ENCODE peak calls at places on chromosome 9, in five cellular contexts. W, M, V, Y and N are unnamed samples.

GRCh38 chr9:134178394-134178780 is 14.0 kb upstream of the RNU6ATAC start:
- DNase-seq in M (no peak), V (no peak), W (no peak), Y (no peak), N (no peak)

GRCh38 chr9:18910858-18911257 is 122.2 kb downstream of the SAXO1 start:
- DNase-seq in Y (no peak), M (no peak), W (no peak), V (no peak), N (no peak)

GRCh38 chr9:75960561-75960960 is 70.1 kb downstream of the PCSK5 start:
- DNase-seq in Y (no peak), M (no peak), W (no peak), V (no peak), N (no peak)

GRCh38 chr9:128927731-128928411 is 7.1 kb downstream of the PHYHD1 start:
- DNase-seq in V (peak), W (no peak), M (no peak), Y (no peak), N (no peak)

GRCh38 chr9:121262450-121262849 is 5.5 kb upstream of the GSN start:
- DNase-seq in M (no peak), W (no peak), Y (no peak), V (no peak), N (no peak)

GRCh38 chr9:89455356-89455824 is 42.5 kb downstream of the SEMA4D start:
- DNase-seq in Y (no peak), V (peak), M (no peak), W (no peak), N (no peak)

GRCh38 chr9:125902224-125902623 is 155.1 kb downstream of the PBX3 start:
- DNase-seq in V (no peak), W (no peak), Y (no peak), M (no peak), N (no peak)

GRCh38 chr9:134709512-134710270 is 68.1 kb downstream of the COL5A1 start:
- DNase-seq in Y (no peak), W (no peak), V (no peak), M (peak), N (no peak)

GRCh38 chr9:80789831-80790230 is 899.5 kb downstream of the TLE1 start:
- DNase-seq in W (no peak), V (no peak), Y (no peak), M (no peak), N (no peak)

GRCh38 chr9:133864011-133864410 is 125.9 kb upstream of the SARDH start:
- DNase-seq in Y (no peak), V (no peak), W (no peak), M (no peak), N (no peak)

GRCh38 chr9:32589083-32589713 is 16.2 kb upstream of the NDUFB6 start:
- DNase-seq in Y (no peak), M (no peak), V (no peak), W (no peak), N (no peak)

GRCh38 chr9:109793196-109793595 is 13.2 kb downstream of the PALM2AKAP2 start:
- DNase-seq in Y (peak), W (peak), V (no peak), M (no peak), N (no peak)

GRCh38 chr9:33101104-33101951 is 24.9 kb upstream of the SMU1 start:
- DNase-seq in V (no peak), W (peak), Y (no peak), M (no peak), N (peak)

GRCh38 chr9:77712533-77713130 is 64.5 kb upstream of the GNA14 start:
- DNase-seq in Y (no peak), M (no peak), W (peak), V (no peak), N (no peak)

GRCh38 chr9:84542554-84542953 is 127.0 kb upstream of the NTRK2 start:
- DNase-seq in V (no peak), M (no peak), Y (no peak), W (no peak), N (no peak)

GRCh38 chr9:137866226-137867141 is 11.1 kb upstream of the CACNA1B start:
- DNase-seq in V (no peak), Y (no peak), W (no peak), M (no peak), N (no peak)

GRCh38 chr9:93288891-93289883 is 105.2 kb downstream of the WNK2 start:
- DNase-seq in V (no peak), M (no peak), Y (no peak), W (no peak), N (no peak)

GRCh38 chr9:23746317-23746716 is 79.7 kb downstream of the ELAVL2 start:
- DNase-seq in V (no peak), W (no peak), Y (no peak), M (no peak), N (no peak)

GRCh38 chr9:112061152-112061740 is 113.9 kb downstream of the SUSD1 start:
- DNase-seq in M (peak), V (peak), Y (peak), W (peak), N (no peak)

GRCh38 chr9:126496781-126497667 is 116.7 kb upstream of the LMX1B start:
- DNase-seq in V (no peak), Y (no peak), M (no peak), W (no peak), N (no peak)

GRCh38 chr9:71506821-71507220 is 261.5 kb downstream of the CEMIP2 start:
- DNase-seq in W (peak), V (no peak), Y (no peak), M (no peak), N (no peak)

GRCh38 chr9:93267091-93267541 is 83.2 kb downstream of the WNK2 start:
- DNase-seq in Y (no peak), V (no peak), M (peak), W (no peak), N (peak)

GRCh38 chr9:96175001-96175400 is 127.0 kb downstream of the HSD17B3 start:
- DNase-seq in M (no peak), Y (no peak), V (no peak), W (no peak), N (no peak)

GRCh38 chr9:35951736-35952135 is 6.2 kb downstream of the OR2S2 start:
- DNase-seq in W (no peak), V (no peak), Y (no peak), M (no peak), N (no peak)

GRCh38 chr9:86827893-86828292 is 119.4 kb downstream of the GAS1 start:
- DNase-seq in M (no peak), W (no peak), V (no peak), Y (no peak), N (no peak)

GRCh38 chr9:125694478-125694877 is 12.5 kb downstream of the MAPKAP1 start:
- DNase-seq in V (no peak), Y (no peak), M (no peak), W (no peak), N (no peak)

GRCh38 chr9:77899679-77900354 is 131.8 kb downstream of the GNAQ start:
- DNase-seq in M (no peak), Y (no peak), W (peak), V (no peak), N (no peak)

GRCh38 chr9:131727795-131728545 is 11.9 kb downstream of the RAPGEF1 start:
- DNase-seq in Y (no peak), V (peak), M (no peak), W (no peak), N (no peak)

GRCh38 chr9:70510157-70510770 is 95.8 kb upstream of the KLF9 start:
- DNase-seq in V (peak), M (no peak), W (no peak), Y (no peak), N (no peak)

GRCh38 chr9:2411459-2412215 is 209.9 kb upstream of the VLDLR start:
- DNase-seq in Y (no peak), V (no peak), M (no peak), W (peak), N (no peak)

GRCh38 chr9:31730398-31730797 is 654.0 kb upstream of the ACO1 start:
- DNase-seq in V (no peak), W (no peak), Y (no peak), M (no peak), N (no peak)